ENCODE peak calls at places on chromosome 9, in ten cellular contexts. D is astrocyte of the spinal cord; K is iris pigment epithelial cell; Q is lower lobe of right lung; P is stimulated activated CD8-positive, alpha-beta memory T cell treated with anti-CD3 and anti-CD28 coated beads, Interleukin-12 subunit alpha, Interleukin-12 subunit beta, amount 100 ng/mL, for 1 hour; Z is AG09319; X is NCI-H1930; I is left ventricle myocardium superior; G is choroid plexus epithelial cell; C is GM12891. J is an unnamed sample.

GRCh38 chr9:132486706-132487350 is 76.8 kb downstream of the CFAP77 start:
- DNase-seq in D (no peak), K (no peak), Q (no peak), P (peak; percentile 19), Z (no peak), X (no peak), I (peak; percentile 17), G (no peak), C (peak; percentile 39), J (no peak)

GRCh38 chr9:125784286-125785049 is 37.3 kb downstream of the PBX3 start:
- DNase-seq in D (peak; percentile 41), K (peak; percentile 65), Q (no peak), P (no peak), Z (peak; percentile 22), X (no peak), I (no peak), G (peak; percentile 59), C (no peak), J (no peak)

GRCh38 chr9:112043423-112043822 is 131.7 kb downstream of the SUSD1 start:
- DNase-seq in D (peak; percentile 65), K (peak; percentile 53), Q (no peak), P (no peak), Z (no peak), X (no peak), I (no peak), G (no peak), C (no peak), J (no peak)

GRCh38 chr9:78612089-78612488 is 315.2 kb downstream of the PSAT1 start:
- DNase-seq in D (peak; percentile 47), K (peak; percentile 42), Q (no peak), P (no peak), Z (no peak), X (no peak), I (no peak), G (no peak), C (no peak), J (no peak)

GRCh38 chr9:129235931-129236331 is 57.9 kb upstream of the IER5L start:
- DNase-seq in D (no peak), K (no peak), Q (peak; percentile 41), P (no peak), Z (no peak), X (no peak), I (peak; percentile 22), G (no peak), C (peak; percentile 56), J (no peak)

GRCh38 chr9:33468215-33468730 is 5.5 kb downstream of the NOL6 start:
- DNase-seq in D (no peak), K (no peak), Q (peak; percentile 24), P (no peak), Z (no peak), X (no peak), I (peak; percentile 24), G (no peak), C (no peak), J (no peak)

GRCh38 chr9:81214975-81215374 is 474.4 kb downstream of the TLE1 start:
- DNase-seq in D (no peak), K (no peak), Q (no peak), P (no peak), Z (no peak), X (no peak), I (no peak), G (no peak), C (no peak), J (no peak)

GRCh38 chr9:97415146-97415545 is 3.2 kb downstream of the TDRD7 start:
- DNase-seq in D (no peak), K (no peak), Q (no peak), P (no peak), Z (no peak), X (no peak), I (no peak), G (no peak), C (no peak), J (no peak)

GRCh38 chr9:8486095-8486494 is 686.5 kb upstream of the DMAC1 start:
- DNase-seq in D (peak; percentile 18), K (peak; percentile 3), Q (no peak), P (no peak), Z (no peak), X (no peak), I (peak; percentile 31), G (peak; percentile 50), C (no peak), J (peak; percentile 28)

GRCh38 chr9:70060148-70060882 is 16.7 kb downstream of the MAMDC2 start:
- DNase-seq in D (no peak), K (no peak), Q (no peak), P (no peak), Z (no peak), X (no peak), I (no peak), G (no peak), C (no peak), J (no peak)

GRCh38 chr9:70257991-70258691 is 637 bp upstream of the SMC5 start:
- DNase-seq in D (peak; percentile 63), K (peak; percentile 53), Q (peak; percentile 83), P (no peak), Z (no peak), X (no peak), I (no peak), G (peak; percentile 62), C (peak; percentile 7), J (peak; percentile 52)

GRCh38 chr9:136538599-136539426 is 7.0 kb downstream of the NOTCH1 start:
- DNase-seq in D (no peak), K (no peak), Q (no peak), P (peak; percentile 20), Z (no peak), X (no peak), I (no peak), G (no peak), C (peak; percentile 68), J (peak; percentile 61)

GRCh38 chr9:85859751-85860150 is 81.2 kb upstream of the NAA35 start:
- DNase-seq in D (no peak), K (no peak), Q (no peak), P (no peak), Z (no peak), X (no peak), I (no peak), G (no peak), C (no peak), J (no peak)

GRCh38 chr9:91044354-91044753 is 242.7 kb downstream of the SYK start:
- DNase-seq in D (no peak), K (no peak), Q (no peak), P (no peak), Z (no peak), X (no peak), I (no peak), G (no peak), C (no peak), J (no peak)

GRCh38 chr9:108386859-108387384 is 468.9 kb downstream of the ACTL7B start:
- DNase-seq in D (peak; percentile 64), K (peak; percentile 43), Q (no peak), P (no peak), Z (peak; percentile 73), X (no peak), I (no peak), G (peak; percentile 23), C (no peak), J (no peak)

GRCh38 chr9:94014066-94014654 is 59.0 kb upstream of the BARX1 start:
- DNase-seq in D (peak; percentile 55), K (peak; percentile 57), Q (no peak), P (no peak), Z (no peak), X (no peak), I (no peak), G (peak; percentile 78), C (no peak), J (peak; percentile 17)